ENCODE peak calls at places on chromosome 13, in ten cellular contexts. W is fibroblast of pulmonary artery; H is upper lobe of right lung; G is activated CD4-positive, alpha-beta T cell treated with anti-CD3 and anti-CD28 coated beads, Interleukin-2, amount 50 U/mL, for 24 hours; Z is NCI-H345; Y is amniotic stem cell; S is germinal center; X is activated gamma-delta T cell treated with Interleukin-2 at 50 U/mL for 16 hours; F is Ammon's horn; R is mucosa of descending colon. U is an unnamed sample.

GRCh38 chr13:21583496-21583895 is 20.5 kb downstream of the MICU2 start:
- DNase-seq in S (no peak), F (no peak), X (no peak), R (no peak), H (no peak), Z (no peak), Y (no peak), W (peak), G (no peak), U (no peak)

GRCh38 chr13:108313382-108313781 is 43.9 kb downstream of the TNFSF13B start:
- DNase-seq in G (no peak), R (peak), Y (no peak), H (no peak), S (no peak), F (no peak), W (no peak), X (no peak), Z (no peak), U (no peak)

GRCh38 chr13:94177041-94177440 is 302.4 kb downstream of the DCT start:
- DNase-seq in W (no peak), X (no peak), R (no peak), F (no peak), Z (no peak), H (no peak), Y (no peak), S (no peak), G (no peak), U (no peak)

GRCh38 chr13:75877092-75877491 is 241.0 kb downstream of the LMO7 start:
- DNase-seq in R (no peak), W (no peak), S (no peak), Z (no peak), Y (no peak), F (no peak), G (no peak), H (no peak), X (no peak), U (no peak)

GRCh38 chr13:47632311-47632710 is 368.8 kb downstream of the SUCLA2 start:
- DNase-seq in X (no peak), W (no peak), F (no peak), Z (no peak), R (no peak), S (no peak), H (no peak), Y (no peak), G (no peak), U (no peak)

GRCh38 chr13:109743706-109744453 is 42.5 kb downstream of the IRS2 start:
- DNase-seq in R (no peak), S (no peak), H (no peak), X (peak), W (peak), F (no peak), Y (peak), G (no peak), Z (no peak), U (peak)

GRCh38 chr13:112161441-112162301 is 94.7 kb downstream of the SOX1 start:
- DNase-seq in H (peak), G (no peak), F (no peak), X (no peak), W (no peak), R (no peak), S (no peak), Y (no peak), Z (peak), U (no peak)

GRCh38 chr13:30004204-30004603 is 153.8 kb upstream of the UBL3 start:
- DNase-seq in W (no peak), H (no peak), S (no peak), X (no peak), Y (no peak), Z (no peak), R (no peak), F (no peak), G (no peak), U (no peak)

GRCh38 chr13:98267080-98267912 is 90.2 kb upstream of the RNF113B start:
- DNase-seq in Z (no peak), R (peak), G (no peak), Y (no peak), F (no peak), W (no peak), X (no peak), H (no peak), S (no peak), U (no peak)

U was measured in OCI-LY7.